ENCODE peak calls at places on chromosomes 4 and X, in six cellular contexts. One of them, this sample, is unnamed.

GRCh38 chrX:147565239-147565638 is 346.5 kb upstream of the FMR1 start:
- DNase-seq in psoas muscle: no peak
- DNase-seq in A549: no peak
- DNase-seq in astrocyte of the spinal cord: no peak
- DNase-seq in AG04449: no peak
- DNase-seq in skeletal muscle cell: no peak
- DNase-seq in this sample: no peak

GRCh38 chr4:83568057-83568456 is 32.1 kb downstream of the GPAT3 start:
- DNase-seq in psoas muscle: no peak
- DNase-seq in A549: no peak
- DNase-seq in astrocyte of the spinal cord: no peak
- DNase-seq in AG04449: no peak
- DNase-seq in skeletal muscle cell: no peak
- DNase-seq in this sample: no peak

GRCh38 chr4:56049428-56050212 is 100.9 kb downstream of the CEP135 start:
- DNase-seq in psoas muscle: no peak
- DNase-seq in A549: peak
- DNase-seq in astrocyte of the spinal cord: peak
- DNase-seq in AG04449: no peak
- DNase-seq in skeletal muscle cell: no peak
- DNase-seq in this sample: no peak

GRCh38 chrX:53435997-53436396 is 1.8 kb upstream of the HSD17B10 start:
- DNase-seq in psoas muscle: peak
- DNase-seq in A549: peak
- DNase-seq in astrocyte of the spinal cord: peak
- DNase-seq in AG04449: no peak
- DNase-seq in skeletal muscle cell: no peak
- DNase-seq in this sample: peak

GRCh38 chr4:46389301-46389761 is 597 bp downstream of the GABRA2 start:
- DNase-seq in psoas muscle: no peak
- DNase-seq in A549: no peak
- DNase-seq in astrocyte of the spinal cord: peak
- DNase-seq in AG04449: no peak
- DNase-seq in skeletal muscle cell: no peak
- DNase-seq in this sample: no peak

GRCh38 chrX:15607067-15607466 is 6.3 kb upstream of the ACE2 start:
- DNase-seq in psoas muscle: no peak
- DNase-seq in A549: no peak
- DNase-seq in astrocyte of the spinal cord: no peak
- DNase-seq in AG04449: no peak
- DNase-seq in skeletal muscle cell: no peak
- DNase-seq in this sample: no peak

GRCh38 chr4:150784305-150784704 is 202.4 kb downstream of the MAB21L2 start:
- DNase-seq in psoas muscle: no peak
- DNase-seq in A549: no peak
- DNase-seq in astrocyte of the spinal cord: no peak
- DNase-seq in AG04449: no peak
- DNase-seq in skeletal muscle cell: no peak
- DNase-seq in this sample: no peak

GRCh38 chrX:11632732-11633131 is 33.0 kb downstream of the ARHGAP6 start:
- DNase-seq in psoas muscle: peak
- DNase-seq in A549: no peak
- DNase-seq in astrocyte of the spinal cord: no peak
- DNase-seq in AG04449: no peak
- DNase-seq in skeletal muscle cell: no peak
- DNase-seq in this sample: no peak

GRCh38 chr4:185811509-185812364 is at the start of gene SORBS2:
- DNase-seq in psoas muscle: no peak
- DNase-seq in A549: no peak
- DNase-seq in astrocyte of the spinal cord: peak
- DNase-seq in AG04449: no peak
- DNase-seq in skeletal muscle cell: no peak
- DNase-seq in this sample: peak

GRCh38 chr4:40718571-40718970 is 31.2 kb upstream of the NSUN7 start:
- DNase-seq in psoas muscle: no peak
- DNase-seq in A549: no peak
- DNase-seq in astrocyte of the spinal cord: no peak
- DNase-seq in AG04449: no peak
- DNase-seq in skeletal muscle cell: no peak
- DNase-seq in this sample: no peak

GRCh38 chr4:113012776-113013175 is 36.7 kb upstream of the ANK2 start:
- DNase-seq in psoas muscle: no peak
- DNase-seq in A549: no peak
- DNase-seq in astrocyte of the spinal cord: no peak
- DNase-seq in AG04449: no peak
- DNase-seq in skeletal muscle cell: no peak
- DNase-seq in this sample: no peak

GRCh38 chr4:1994935-1995334 is 13.8 kb downstream of the NELFA start:
- DNase-seq in psoas muscle: peak
- DNase-seq in A549: no peak
- DNase-seq in astrocyte of the spinal cord: no peak
- DNase-seq in AG04449: no peak
- DNase-seq in skeletal muscle cell: no peak
- DNase-seq in this sample: no peak

GRCh38 chr4:89363786-89364185 is 56.2 kb upstream of the GPRIN3 start:
- DNase-seq in psoas muscle: no peak
- DNase-seq in A549: no peak
- DNase-seq in astrocyte of the spinal cord: no peak
- DNase-seq in AG04449: no peak
- DNase-seq in skeletal muscle cell: no peak
- DNase-seq in this sample: no peak

GRCh38 chrX:134671207-134671750 is 13.0 kb upstream of the PLAC1 start:
- DNase-seq in psoas muscle: no peak
- DNase-seq in A549: no peak
- DNase-seq in astrocyte of the spinal cord: no peak
- DNase-seq in AG04449: no peak
- DNase-seq in skeletal muscle cell: no peak
- DNase-seq in this sample: no peak

GRCh38 chr4:34196375-34196774 is 2047.9 kb downstream of the ARAP2 start:
- DNase-seq in psoas muscle: no peak
- DNase-seq in A549: no peak
- DNase-seq in astrocyte of the spinal cord: no peak
- DNase-seq in AG04449: no peak
- DNase-seq in skeletal muscle cell: no peak
- DNase-seq in this sample: no peak

GRCh38 chr4:5717449-5718158 is 6.6 kb downstream of the EVC start:
- DNase-seq in psoas muscle: no peak
- DNase-seq in A549: no peak
- DNase-seq in astrocyte of the spinal cord: no peak
- DNase-seq in AG04449: no peak
- DNase-seq in skeletal muscle cell: no peak
- DNase-seq in this sample: no peak
- H3K4me3 ChIP-seq in psoas muscle: no peak
- H3K4me3 ChIP-seq in A549: no peak
- H3K4me3 ChIP-seq in astrocyte of the spinal cord: no peak
- H3K4me3 ChIP-seq in AG04449: no peak
- H3K4me3 ChIP-seq in skeletal muscle cell: no peak
- H3K4me3 ChIP-seq in this sample: no peak

GRCh38 chr4:145107126-145107525 is 9.0 kb downstream of the ABCE1 start:
- DNase-seq in psoas muscle: no peak
- DNase-seq in A549: no peak
- DNase-seq in astrocyte of the spinal cord: no peak
- DNase-seq in AG04449: no peak
- DNase-seq in skeletal muscle cell: no peak
- DNase-seq in this sample: no peak

GRCh38 chr4:145099653-145100052 is 1.5 kb downstream of the ABCE1 start:
- DNase-seq in psoas muscle: no peak
- DNase-seq in A549: no peak
- DNase-seq in astrocyte of the spinal cord: no peak
- DNase-seq in AG04449: no peak
- DNase-seq in skeletal muscle cell: no peak
- DNase-seq in this sample: no peak

GRCh38 chr4:145101091-145101490 is 3.0 kb downstream of the ABCE1 start:
- DNase-seq in psoas muscle: no peak
- DNase-seq in A549: no peak
- DNase-seq in astrocyte of the spinal cord: no peak
- DNase-seq in AG04449: no peak
- DNase-seq in skeletal muscle cell: no peak
- DNase-seq in this sample: no peak

GRCh38 chr4:145102619-145103018 is 4.5 kb downstream of the ABCE1 start:
- DNase-seq in psoas muscle: no peak
- DNase-seq in A549: no peak
- DNase-seq in astrocyte of the spinal cord: no peak
- DNase-seq in AG04449: no peak
- DNase-seq in skeletal muscle cell: no peak
- DNase-seq in this sample: no peak

GRCh38 chr4:145103496-145103895 is 5.4 kb downstream of the ABCE1 start:
- DNase-seq in psoas muscle: no peak
- DNase-seq in A549: no peak
- DNase-seq in astrocyte of the spinal cord: no peak
- DNase-seq in AG04449: no peak
- DNase-seq in skeletal muscle cell: no peak
- DNase-seq in this sample: no peak
- H3K4me3 ChIP-seq in psoas muscle: no peak
- H3K4me3 ChIP-seq in A549: no peak
- H3K4me3 ChIP-seq in astrocyte of the spinal cord: no peak
- H3K4me3 ChIP-seq in AG04449: no peak
- H3K4me3 ChIP-seq in skeletal muscle cell: no peak
- H3K4me3 ChIP-seq in this sample: no peak

DNA sequence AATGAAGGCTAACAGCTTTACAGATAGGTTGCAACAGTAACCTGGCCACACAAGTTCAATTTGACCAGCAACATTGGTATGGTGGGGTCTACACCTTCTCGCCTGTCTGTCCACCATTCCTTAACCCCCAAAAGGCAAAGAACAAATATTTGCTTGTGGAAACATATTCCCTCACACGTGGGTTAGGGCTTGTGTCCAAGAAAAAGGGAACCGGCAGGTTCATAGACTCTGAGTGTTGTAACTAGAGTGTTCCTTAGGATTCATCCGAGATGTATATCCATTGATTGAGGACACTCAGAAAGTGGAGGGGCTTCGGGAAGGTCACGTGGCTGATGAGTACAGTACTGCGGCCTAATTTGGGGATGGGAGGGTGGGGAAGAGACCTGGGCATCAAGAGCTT is 54.1 kb downstream of the C4orf51 start:
- DNase-seq in psoas muscle: no peak
- DNase-seq in A549: no peak
- DNase-seq in astrocyte of the spinal cord: peak
- DNase-seq in AG04449: no peak
- DNase-seq in skeletal muscle cell: no peak
- DNase-seq in this sample: no peak
- H3K4me3 ChIP-seq in psoas muscle: peak
- H3K4me3 ChIP-seq in A549: no peak
- H3K4me3 ChIP-seq in astrocyte of the spinal cord: no peak
- H3K4me3 ChIP-seq in AG04449: peak
- H3K4me3 ChIP-seq in skeletal muscle cell: peak
- H3K4me3 ChIP-seq in this sample: no peak

GRCh38 chr4:25862411-25863346 is at the start of gene SEL1L3:
- DNase-seq in psoas muscle: peak
- DNase-seq in A549: peak
- DNase-seq in astrocyte of the spinal cord: no peak
- DNase-seq in AG04449: no peak
- DNase-seq in skeletal muscle cell: no peak
- DNase-seq in this sample: no peak

GRCh38 chr4:25859429-25860148 is 3.2 kb downstream of the SEL1L3 start:
- DNase-seq in psoas muscle: no peak
- DNase-seq in A549: no peak
- DNase-seq in astrocyte of the spinal cord: no peak
- DNase-seq in AG04449: no peak
- DNase-seq in skeletal muscle cell: no peak
- DNase-seq in this sample: no peak

GRCh38 chr4:25861951-25862410 is 807 bp downstream of the SEL1L3 start:
- DNase-seq in psoas muscle: no peak
- DNase-seq in A549: peak
- DNase-seq in astrocyte of the spinal cord: peak
- DNase-seq in AG04449: no peak
- DNase-seq in skeletal muscle cell: no peak
- DNase-seq in this sample: no peak

GRCh38 chr4:25861422-25861926 is 1.3 kb downstream of the SEL1L3 start:
- DNase-seq in psoas muscle: no peak
- DNase-seq in A549: peak
- DNase-seq in astrocyte of the spinal cord: peak
- DNase-seq in AG04449: no peak
- DNase-seq in skeletal muscle cell: no peak
- DNase-seq in this sample: no peak

GRCh38 chr4:25860586-25861421 is 2.0 kb downstream of the SEL1L3 start:
- DNase-seq in psoas muscle: no peak
- DNase-seq in A549: peak
- DNase-seq in astrocyte of the spinal cord: no peak
- DNase-seq in AG04449: no peak
- DNase-seq in skeletal muscle cell: no peak
- DNase-seq in this sample: no peak
- H3K4me3 ChIP-seq in psoas muscle: peak
- H3K4me3 ChIP-seq in A549: peak
- H3K4me3 ChIP-seq in astrocyte of the spinal cord: no peak
- H3K4me3 ChIP-seq in AG04449: no peak
- H3K4me3 ChIP-seq in skeletal muscle cell: no peak
- H3K4me3 ChIP-seq in this sample: no peak

GRCh38 chr4:122832732-122833131 is 6.1 kb downstream of the FGF2 start:
- DNase-seq in psoas muscle: no peak
- DNase-seq in A549: no peak
- DNase-seq in astrocyte of the spinal cord: no peak
- DNase-seq in AG04449: no peak
- DNase-seq in skeletal muscle cell: no peak
- DNase-seq in this sample: no peak
- H3K4me3 ChIP-seq in psoas muscle: no peak
- H3K4me3 ChIP-seq in A549: no peak
- H3K4me3 ChIP-seq in astrocyte of the spinal cord: no peak
- H3K4me3 ChIP-seq in AG04449: peak
- H3K4me3 ChIP-seq in skeletal muscle cell: no peak
- H3K4me3 ChIP-seq in this sample: no peak

GRCh38 chrX:48540480-48540879 is 966 bp downstream of the TBC1D25 start:
- DNase-seq in psoas muscle: no peak
- DNase-seq in A549: no peak
- DNase-seq in astrocyte of the spinal cord: no peak
- DNase-seq in AG04449: no peak
- DNase-seq in skeletal muscle cell: no peak
- DNase-seq in this sample: no peak
- H3K4me3 ChIP-seq in psoas muscle: peak
- H3K4me3 ChIP-seq in A549: peak
- H3K4me3 ChIP-seq in astrocyte of the spinal cord: peak
- H3K4me3 ChIP-seq in AG04449: peak
- H3K4me3 ChIP-seq in skeletal muscle cell: peak
- H3K4me3 ChIP-seq in this sample: peak

GRCh38 chr4:155807021-155807420 is 48.2 kb downstream of the GUCY1B1 start:
- DNase-seq in psoas muscle: no peak
- DNase-seq in A549: no peak
- DNase-seq in astrocyte of the spinal cord: peak
- DNase-seq in AG04449: peak
- DNase-seq in skeletal muscle cell: peak
- DNase-seq in this sample: peak

GRCh38 chr4:155811171-155811570 is 52.4 kb downstream of the GUCY1B1 start:
- DNase-seq in psoas muscle: no peak
- DNase-seq in A549: no peak
- DNase-seq in astrocyte of the spinal cord: peak
- DNase-seq in AG04449: no peak
- DNase-seq in skeletal muscle cell: no peak
- DNase-seq in this sample: peak

GRCh38 chr4:155805016-155805415 is 46.2 kb downstream of the GUCY1B1 start:
- DNase-seq in psoas muscle: no peak
- DNase-seq in A549: no peak
- DNase-seq in astrocyte of the spinal cord: peak
- DNase-seq in AG04449: no peak
- DNase-seq in skeletal muscle cell: peak
- DNase-seq in this sample: no peak

DNA sequence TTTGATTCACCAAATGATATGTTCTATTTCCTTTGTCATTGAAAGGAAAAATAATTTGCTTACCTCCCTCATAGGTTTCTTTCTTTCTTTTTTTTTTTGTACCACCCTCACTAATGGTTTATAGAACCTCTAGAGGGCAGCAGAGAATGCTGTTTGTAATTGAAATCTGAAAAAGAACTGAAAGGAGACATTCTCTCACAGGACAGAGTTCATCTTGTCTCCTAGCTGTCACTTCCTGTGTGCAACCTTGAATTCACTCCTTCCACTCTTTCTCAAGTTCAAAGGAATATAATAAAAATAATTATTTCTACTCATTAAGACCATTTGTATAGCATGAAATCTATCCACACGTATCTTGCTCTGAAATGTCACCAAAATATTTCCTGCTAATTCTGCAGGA is 51.0 kb downstream of the GUCY1B1 start:
- DNase-seq in psoas muscle: no peak
- DNase-seq in A549: peak
- DNase-seq in astrocyte of the spinal cord: peak
- DNase-seq in AG04449: no peak
- DNase-seq in skeletal muscle cell: peak
- DNase-seq in this sample: peak
- H3K4me3 ChIP-seq in psoas muscle: no peak
- H3K4me3 ChIP-seq in A549: no peak
- H3K4me3 ChIP-seq in astrocyte of the spinal cord: no peak
- H3K4me3 ChIP-seq in AG04449: no peak
- H3K4me3 ChIP-seq in skeletal muscle cell: no peak
- H3K4me3 ChIP-seq in this sample: no peak